ENCODE peak calls at places on chromosomes 11 and 22, in six cellular contexts. One of them, this sample, is unnamed.

GRCh38 chr11:47591764-47592163 is 2.4 kb downstream of the C1QTNF4 start:
- DNase-seq in amygdala: no peak
- DNase-seq in MV-4-11: peak
- DNase-seq in T-helper 9 cell: no peak
- DNase-seq in left lobe of liver: no peak
- DNase-seq in fibroblast of the conjunctiva: no peak
- DNase-seq in this sample: no peak

GRCh38 chr11:12139144-12139881 is 28.9 kb downstream of the MICAL2 start:
- DNase-seq in left lobe of liver: no peak
- DNase-seq in amygdala: no peak
- DNase-seq in MV-4-11: no peak
- DNase-seq in fibroblast of the conjunctiva: peak
- DNase-seq in T-helper 9 cell: no peak
- DNase-seq in this sample: peak

GRCh38 chr11:28289444-28289843 is 181.3 kb downstream of the METTL15 start:
- DNase-seq in amygdala: no peak
- DNase-seq in left lobe of liver: no peak
- DNase-seq in fibroblast of the conjunctiva: no peak
- DNase-seq in MV-4-11: no peak
- DNase-seq in T-helper 9 cell: no peak
- DNase-seq in this sample: no peak

GRCh38 chr11:81449588-81450155 is 1284.0 kb downstream of the FAM181B start:
- DNase-seq in left lobe of liver: no peak
- DNase-seq in fibroblast of the conjunctiva: no peak
- DNase-seq in T-helper 9 cell: no peak
- DNase-seq in MV-4-11: no peak
- DNase-seq in amygdala: no peak
- DNase-seq in this sample: no peak

GRCh38 chr11:74311352-74311926 is at the start of gene P4HA3:
- DNase-seq in amygdala: peak
- DNase-seq in T-helper 9 cell: peak
- DNase-seq in MV-4-11: peak
- DNase-seq in fibroblast of the conjunctiva: no peak
- DNase-seq in left lobe of liver: peak
- DNase-seq in this sample: no peak

GRCh38 chr22:44587911-44588310 is 89.9 kb upstream of the RTL6 start:
- DNase-seq in fibroblast of the conjunctiva: no peak
- DNase-seq in left lobe of liver: no peak
- DNase-seq in MV-4-11: no peak
- DNase-seq in T-helper 9 cell: no peak
- DNase-seq in amygdala: no peak
- DNase-seq in this sample: no peak

GRCh38 chr11:44597358-44598009 is 32.0 kb downstream of the CD82 start:
- DNase-seq in left lobe of liver: no peak
- DNase-seq in amygdala: no peak
- DNase-seq in fibroblast of the conjunctiva: no peak
- DNase-seq in T-helper 9 cell: no peak
- DNase-seq in MV-4-11: no peak
- DNase-seq in this sample: no peak

GRCh38 chr11:62501432-62501891 is 45.1 kb downstream of the AHNAK start:
- DNase-seq in left lobe of liver: peak
- DNase-seq in MV-4-11: no peak
- DNase-seq in amygdala: peak
- DNase-seq in T-helper 9 cell: no peak
- DNase-seq in fibroblast of the conjunctiva: no peak
- DNase-seq in this sample: no peak

GRCh38 chr11:34261820-34262219 is 96.0 kb downstream of the ABTB2 start:
- DNase-seq in MV-4-11: no peak
- DNase-seq in T-helper 9 cell: no peak
- DNase-seq in fibroblast of the conjunctiva: no peak
- DNase-seq in amygdala: no peak
- DNase-seq in left lobe of liver: no peak
- DNase-seq in this sample: no peak

GRCh38 chr22:38423512-38424503 is 31.2 kb downstream of the KCNJ4 start:
- DNase-seq in MV-4-11: peak
- DNase-seq in amygdala: no peak
- DNase-seq in left lobe of liver: no peak
- DNase-seq in fibroblast of the conjunctiva: no peak
- DNase-seq in T-helper 9 cell: no peak
- DNase-seq in this sample: no peak

GRCh38 chr11:72574046-72574445 is 100.2 kb downstream of the PDE2A start:
- DNase-seq in amygdala: no peak
- DNase-seq in fibroblast of the conjunctiva: no peak
- DNase-seq in MV-4-11: no peak
- DNase-seq in left lobe of liver: no peak
- DNase-seq in T-helper 9 cell: no peak
- DNase-seq in this sample: no peak

GRCh38 chr11:32297629-32298028 is 137.7 kb downstream of the WT1 start:
- DNase-seq in T-helper 9 cell: no peak
- DNase-seq in left lobe of liver: no peak
- DNase-seq in amygdala: no peak
- DNase-seq in MV-4-11: peak
- DNase-seq in fibroblast of the conjunctiva: peak
- DNase-seq in this sample: no peak

GRCh38 chr22:29716814-29717213 is 3.0 kb upstream of the CABP7 start:
- DNase-seq in amygdala: peak
- DNase-seq in fibroblast of the conjunctiva: peak
- DNase-seq in T-helper 9 cell: no peak
- DNase-seq in MV-4-11: peak
- DNase-seq in left lobe of liver: peak
- DNase-seq in this sample: peak

GRCh38 chr11:122900803-122901202 is 18.2 kb downstream of the JHY start:
- DNase-seq in fibroblast of the conjunctiva: no peak
- DNase-seq in amygdala: no peak
- DNase-seq in MV-4-11: peak
- DNase-seq in left lobe of liver: no peak
- DNase-seq in T-helper 9 cell: no peak
- DNase-seq in this sample: no peak

GRCh38 chr22:39900306-39901227 is at the start of gene GRAP2:
- DNase-seq in MV-4-11: peak
- DNase-seq in fibroblast of the conjunctiva: no peak
- DNase-seq in amygdala: no peak
- DNase-seq in left lobe of liver: no peak
- DNase-seq in T-helper 9 cell: peak
- DNase-seq in this sample: no peak

GRCh38 chr11:18191376-18191775 is 18.7 kb downstream of the MRGPRX4 start:
- DNase-seq in left lobe of liver: no peak
- DNase-seq in amygdala: no peak
- DNase-seq in fibroblast of the conjunctiva: no peak
- DNase-seq in T-helper 9 cell: no peak
- DNase-seq in MV-4-11: peak
- DNase-seq in this sample: no peak

GRCh38 chr11:68855205-68855978 is 13.7 kb upstream of the CPT1A start:
- DNase-seq in left lobe of liver: no peak
- DNase-seq in T-helper 9 cell: no peak
- DNase-seq in fibroblast of the conjunctiva: no peak
- DNase-seq in MV-4-11: peak
- DNase-seq in amygdala: no peak
- DNase-seq in this sample: no peak

GRCh38 chr11:111778047-111778558 is 11.9 kb upstream of the PPP2R1B start:
- DNase-seq in T-helper 9 cell: no peak
- DNase-seq in left lobe of liver: no peak
- DNase-seq in fibroblast of the conjunctiva: no peak
- DNase-seq in MV-4-11: no peak
- DNase-seq in amygdala: no peak
- DNase-seq in this sample: no peak

GRCh38 chr11:104668797-104669463 is 229.3 kb downstream of the CASP12 start:
- DNase-seq in left lobe of liver: no peak
- DNase-seq in MV-4-11: peak
- DNase-seq in fibroblast of the conjunctiva: peak
- DNase-seq in T-helper 9 cell: no peak
- DNase-seq in amygdala: no peak
- DNase-seq in this sample: peak